ENCODE peak calls at places on chromosomes 7 and 10, in nine cellular contexts. G, O, Y, I, C, W, L, J and V are unnamed samples.

GRCh38 chr7:125061776-125062397 is 132.3 kb upstream of the POT1 start:
- DNase-seq in G (no peak), O (no peak), Y (no peak), I (no peak), C (no peak), W (no peak), L (peak), J (no peak), V (peak)

GRCh38 chr10:48336978-48337599 is 30.6 kb downstream of the MAPK8 start:
- DNase-seq in G (no peak), O (no peak), Y (no peak), I (no peak), C (no peak), W (no peak), L (no peak), J (no peak), V (no peak)

GRCh38 chr10:93995598-93996271 is 2.0 kb downstream of the PLCE1 start:
- DNase-seq in G (no peak), O (no peak), Y (no peak), I (no peak), C (no peak), W (no peak), L (peak), J (no peak), V (no peak)

GRCh38 chr10:55426138-55426537 is 625.1 kb upstream of the PCDH15 start:
- DNase-seq in G (no peak), O (no peak), Y (no peak), I (no peak), C (no peak), W (no peak), L (no peak), J (no peak), V (no peak)

GRCh38 chr7:132380065-132380464 is 196.2 kb downstream of the PLXNA4 start:
- DNase-seq in G (no peak), O (peak), Y (no peak), I (no peak), C (no peak), W (no peak), L (no peak), J (no peak), V (no peak)

GRCh38 chr10:122126763-122127659 is 138.0 kb downstream of the TACC2 start:
- DNase-seq in G (no peak), O (peak), Y (no peak), I (no peak), C (no peak), W (no peak), L (peak), J (peak), V (no peak)

GRCh38 chr7:8422177-8422576 is 11.2 kb upstream of the NXPH1 start:
- DNase-seq in G (no peak), O (no peak), Y (no peak), I (no peak), C (no peak), W (no peak), L (no peak), J (no peak), V (no peak)

GRCh38 chr7:7970113-7970619 is 1.6 kb downstream of the GLCCI1 start:
- DNase-seq in G (no peak), O (no peak), Y (no peak), I (no peak), C (no peak), W (no peak), L (peak), J (no peak), V (no peak)

GRCh38 chr10:5595095-5595494 is 70.3 kb downstream of the CALML3 start:
- DNase-seq in G (no peak), O (no peak), Y (no peak), I (no peak), C (no peak), W (no peak), L (no peak), J (no peak), V (no peak)

GRCh38 chr10:109701583-109702215 is 221.6 kb downstream of the XPNPEP1 start:
- DNase-seq in G (no peak), O (no peak), Y (no peak), I (no peak), C (no peak), W (no peak), L (no peak), J (no peak), V (no peak)